ENCODE peak calls at places on chromosomes 6 and 20, in ten cellular contexts. R is pons; C is naive thymus-derived CD4-positive, alpha-beta T cell; U is lower lobe of right lung; S is NCI-H1092 treated with DMSO at 0.1 percent for 48 hours; H is CD4-positive, alpha-beta T cell; X is BE2C; G is cardiac muscle cell; D is stimulated activated CD4-positive, alpha-beta T cell treated with anti-CD3 and anti-CD28 coated beads, TNF-alpha, amount 100 ng/mL, for 24 hours; K is HS-27A. Z is an unnamed sample.

GRCh38 chr6:11329841-11330765 is 97.6 kb upstream of the NEDD9 start:
- DNase-seq in S (no peak), X (no peak), D (no peak), G (no peak), C (no peak), K (no peak), R (peak), H (no peak), U (no peak), Z (no peak)

GRCh38 chr6:36318690-36319435 is 17.8 kb downstream of the BNIP5 start:
- DNase-seq in U (no peak), C (no peak), R (no peak), X (no peak), D (no peak), S (peak), G (no peak), H (no peak), K (no peak), Z (no peak)

GRCh38 chr20:10634683-10635411 is 39.0 kb downstream of the JAG1 start:
- DNase-seq in X (no peak), D (no peak), G (no peak), U (no peak), S (no peak), H (no peak), R (peak), C (no peak), K (no peak), Z (no peak)

GRCh38 chr6:15351631-15352030 is 105.8 kb downstream of the JARID2 start:
- DNase-seq in C (no peak), D (no peak), U (no peak), X (no peak), H (no peak), S (no peak), G (no peak), K (peak), R (peak), Z (peak)

GRCh38 chr6:46323312-46323965 is 152.7 kb upstream of the ENPP5 start:
- DNase-seq in K (no peak), R (peak), G (no peak), S (peak), H (no peak), U (no peak), C (no peak), D (no peak), X (no peak), Z (no peak)

GRCh38 chr6:32176476-32177181 is 745 bp upstream of the AGPAT1 start:
- DNase-seq in D (no peak), G (no peak), C (no peak), R (peak), K (no peak), X (no peak), H (no peak), S (peak), U (no peak), Z (peak)

GRCh38 chr6:148990427-148990826 is 243.6 kb downstream of the UST start:
- DNase-seq in D (no peak), K (no peak), S (no peak), G (no peak), R (no peak), X (no peak), H (no peak), C (no peak), U (no peak), Z (no peak)

GRCh38 chr6:45416700-45417099 is 39.0 kb upstream of the SUPT3H start:
- DNase-seq in G (no peak), U (no peak), S (no peak), X (no peak), K (no peak), C (no peak), H (no peak), R (no peak), D (no peak), Z (no peak)

GRCh38 chr6:75504902-75505233 is 11.3 kb upstream of the FILIP1 start:
- DNase-seq in D (no peak), R (peak), K (no peak), H (no peak), C (no peak), G (no peak), S (no peak), U (no peak), X (no peak), Z (no peak)

GRCh38 chr6:120058410-120058809 is 708.8 kb upstream of the MAN1A1 start:
- DNase-seq in U (no peak), S (no peak), K (no peak), X (no peak), D (no peak), G (no peak), R (no peak), H (no peak), C (no peak), Z (no peak)

GRCh38 chr6:33694401-33694931 is 17.0 kb downstream of the UQCC2 start:
- DNase-seq in S (no peak), K (no peak), C (peak), G (peak), R (no peak), U (peak), X (no peak), H (peak), D (peak), Z (no peak)

GRCh38 chr6:18262812-18263560 is 1.3 kb downstream of the DEK start:
- DNase-seq in R (peak), H (peak), G (no peak), D (peak), U (no peak), C (peak), K (no peak), X (no peak), S (peak), Z (no peak)

GRCh38 chr20:19820520-19821211 is 62.6 kb downstream of the RIN2 start:
- DNase-seq in D (no peak), R (no peak), K (no peak), X (no peak), H (no peak), S (no peak), U (no peak), C (no peak), G (no peak), Z (no peak)

GRCh38 chr6:148979006-148979901 is 232.4 kb downstream of the UST start:
- DNase-seq in R (no peak), X (no peak), C (no peak), G (no peak), K (no peak), U (no peak), H (no peak), D (no peak), S (no peak), Z (no peak)

GRCh38 chr6:37314803-37315515 is 38.8 kb upstream of the RNF8 start:
- DNase-seq in D (peak), H (peak), X (peak), U (no peak), R (peak), K (no peak), G (peak), C (peak), S (peak), Z (no peak)

GRCh38 chr6:89144358-89145041 is 1.4 kb upstream of the PM20D2 start:
- DNase-seq in S (peak), K (no peak), X (no peak), U (no peak), C (no peak), R (no peak), D (no peak), G (no peak), H (no peak), Z (no peak)

GRCh38 chr20:38255389-38255788 is 5.1 kb downstream of the KIAA1755 start:
- DNase-seq in G (no peak), H (no peak), U (no peak), D (no peak), R (no peak), S (no peak), C (no peak), X (no peak), K (no peak), Z (no peak)

GRCh38 chr6:44064089-44064947 is 62.9 kb downstream of the MRPL14 start:
- DNase-seq in R (no peak), C (no peak), S (no peak), D (no peak), G (no peak), H (no peak), X (no peak), U (peak), K (no peak), Z (peak)

GRCh38 chr20:1860446-1860845 is 34.8 kb upstream of the SIRPA start:
- DNase-seq in C (no peak), S (no peak), H (no peak), U (no peak), X (no peak), R (no peak), D (no peak), G (no peak), K (peak), Z (no peak)

GRCh38 chr20:24676978-24677370 is 207.5 kb downstream of the SYNDIG1 start:
- DNase-seq in R (peak), H (no peak), S (no peak), G (no peak), U (no peak), K (no peak), X (peak), D (no peak), C (no peak), Z (no peak)

GRCh38 chr6:79538481-79538971 is 1.3 kb upstream of the LCA5 start:
- DNase-seq in G (no peak), H (no peak), D (no peak), R (peak), U (no peak), K (no peak), C (no peak), S (peak), X (no peak), Z (no peak)

GRCh38 chr6:112269165-112269564 is 14.8 kb upstream of the LAMA4 start:
- DNase-seq in H (no peak), S (no peak), X (peak), U (no peak), C (no peak), R (no peak), G (no peak), K (no peak), D (no peak), Z (no peak)

GRCh38 chr20:36666181-36666740 is 20.3 kb upstream of the SLA2 start:
- DNase-seq in X (no peak), K (no peak), S (peak), D (no peak), R (peak), U (no peak), H (no peak), C (peak), G (peak), Z (no peak)

GRCh38 chr6:32819729-32820128 is 2.9 kb upstream of the HLA-DOB start:
- DNase-seq in U (no peak), C (no peak), H (no peak), K (no peak), D (no peak), G (no peak), X (no peak), R (no peak), S (no peak), Z (no peak)

GRCh38 chr20:15889073-15889923 is 684.0 kb downstream of the KIF16B start:
- DNase-seq in X (peak), S (peak), K (no peak), C (no peak), U (no peak), D (no peak), H (no peak), G (no peak), R (no peak), Z (no peak)

GRCh38 chr20:42406826-42407225 is 782.9 kb downstream of the PTPRT start:
- DNase-seq in G (no peak), C (no peak), R (peak), D (no peak), K (no peak), H (no peak), X (no peak), U (no peak), S (no peak), Z (no peak)

GRCh38 chr20:41664584-41664983 is 46.4 kb upstream of the CHD6 start:
- DNase-seq in U (no peak), G (no peak), H (no peak), R (no peak), D (no peak), X (peak), S (no peak), C (peak), K (peak), Z (no peak)

GRCh38 chr6:62367601-62368000 is 81.6 kb upstream of the KHDRBS2 start:
- DNase-seq in K (no peak), D (no peak), U (no peak), S (no peak), C (no peak), H (no peak), X (no peak), R (peak), G (peak), Z (no peak)

Z was measured in aorta.